ENCODE peak calls at places on chromosomes 11 and 22, in eight cellular contexts. Y is CD8-positive, alpha-beta T cell; R is AG04450; Q is sigmoid colon; E is A549; H is AG09319; F is GM12865; O is cardiac fibroblast. Z is an unnamed sample.

GRCh38 chr11:134657631-134658030 is 245.6 kb upstream of the B3GAT1 start:
- DNase-seq in Y (no peak), R (no peak), Q (peak), E (no peak), H (no peak), F (no peak), O (no peak), Z (no peak)

GRCh38 chr11:19092342-19092741 is 24.6 kb upstream of the ZDHHC13 start:
- DNase-seq in Y (no peak), R (no peak), Q (no peak), E (no peak), H (no peak), F (no peak), O (no peak), Z (no peak)

GRCh38 chr22:45640941-45641621 is 30.6 kb upstream of the ATXN10 start:
- DNase-seq in Y (no peak), R (no peak), Q (no peak), E (no peak), H (no peak), F (no peak), O (no peak), Z (no peak)

GRCh38 chr11:2549876-2550605 is 105.2 kb downstream of the KCNQ1 start:
- DNase-seq in Y (no peak), R (no peak), Q (peak), E (no peak), H (no peak), F (no peak), O (no peak), Z (no peak)

GRCh38 chr11:2776351-2777061 is 76.7 kb upstream of the KCNQ1OT1 start:
- DNase-seq in Y (no peak), R (no peak), Q (peak), E (no peak), H (no peak), F (no peak), O (no peak), Z (no peak)

GRCh38 chr11:112784323-112785073 is 176.7 kb upstream of the NCAM1 start:
- DNase-seq in Y (no peak), R (no peak), Q (peak), E (no peak), H (peak), F (no peak), O (peak), Z (no peak)

GRCh38 chr11:75562836-75563484 is 907 bp downstream of the SERPINH1 start:
- DNase-seq in Y (no peak), R (no peak), Q (no peak), E (peak), H (no peak), F (no peak), O (peak), Z (peak)

GRCh38 chr11:121672630-121673487 is 220.1 kb upstream of the SORL1-AS1 start:
- DNase-seq in Y (no peak), R (no peak), Q (peak), E (no peak), H (no peak), F (no peak), O (peak), Z (no peak)

GRCh38 chr11:58434217-58434616 is 6.3 kb upstream of the OR5B2 start:
- DNase-seq in Y (no peak), R (no peak), Q (no peak), E (no peak), H (no peak), F (no peak), O (no peak), Z (no peak)

GRCh38 chr11:133906746-133907145 is 50.0 kb downstream of the IGSF9B start:
- DNase-seq in Y (no peak), R (no peak), Q (peak), E (no peak), H (no peak), F (no peak), O (no peak), Z (no peak)

GRCh38 chr11:125517116-125517804 is 21.2 kb upstream of the FEZ1 start:
- DNase-seq in Y (no peak), R (peak), Q (no peak), E (peak), H (no peak), F (peak), O (peak), Z (peak)

GRCh38 chr11:118396097-118396501 is 5.3 kb upstream of the ATP5MG start:
- DNase-seq in Y (no peak), R (no peak), Q (no peak), E (no peak), H (no peak), F (no peak), O (no peak), Z (no peak)

DNA sequence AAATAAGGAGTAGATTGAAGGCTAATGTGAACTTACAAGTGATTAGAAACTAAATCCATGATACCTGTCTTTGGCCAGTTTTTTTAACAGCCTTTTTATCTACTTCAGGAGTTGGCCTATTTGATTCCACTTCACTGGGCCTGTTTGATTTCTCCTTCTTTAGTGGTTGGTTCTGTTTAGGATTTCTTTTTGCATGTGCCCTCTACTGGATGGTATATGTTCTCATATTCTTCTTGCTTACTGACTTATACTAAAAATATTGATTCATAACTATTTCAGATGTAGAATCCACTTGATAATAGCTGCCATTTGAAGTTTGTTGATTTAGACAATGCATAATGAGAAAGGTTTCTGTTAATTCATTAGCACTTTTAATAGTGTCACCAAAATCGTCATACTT is 53.9 kb downstream of the USP47 start:
- DNase-seq in Y (no peak), R (no peak), Q (no peak), E (peak), H (no peak), F (no peak), O (peak), Z (peak)
- TF ChIP-seq CTCF in Y (no peak), R (peak), Q (no peak), E (peak), H (peak), F (no peak), O (no peak), Z (peak)

GRCh38 chr22:38886333-38886732 is 14.3 kb upstream of the CBX6 start:
- DNase-seq in Y (no peak), R (no peak), Q (no peak), E (no peak), H (no peak), F (no peak), O (no peak), Z (no peak)
- TF ChIP-seq CTCF in Y (no peak), R (no peak), Q (no peak), E (no peak), H (no peak), F (no peak), O (no peak), Z (no peak)

DNA sequence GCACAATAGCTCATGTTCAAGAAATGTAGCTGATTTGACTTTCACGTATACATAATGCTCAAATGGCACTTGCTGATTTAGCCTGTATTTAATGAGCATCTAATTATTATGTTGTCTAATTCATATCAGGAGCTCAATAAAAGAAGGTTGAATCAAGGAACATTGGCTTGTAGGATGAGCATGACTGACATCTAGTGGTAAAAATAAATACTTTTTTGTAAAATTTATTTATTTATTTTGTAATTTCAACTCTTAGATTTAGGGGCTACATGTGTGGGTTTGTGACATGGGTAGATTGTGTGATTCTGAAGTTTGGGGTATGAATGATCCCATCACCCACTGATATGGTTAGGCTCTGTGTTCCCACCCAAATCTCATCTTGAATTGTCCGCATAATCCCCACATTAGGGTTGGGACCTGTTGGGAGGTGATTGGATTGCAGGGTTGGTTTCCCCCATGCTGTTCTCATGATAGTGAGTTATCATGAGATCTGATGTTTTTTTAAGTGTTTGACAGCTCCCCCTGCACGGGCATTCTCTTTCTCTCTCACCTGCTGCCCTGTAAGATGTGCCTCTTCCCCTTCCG is 1.7 kb upstream of the OR52E5 start:
- DNase-seq in Y (no peak), R (no peak), Q (no peak), E (peak), H (no peak), F (peak), O (peak), Z (no peak)
- TF ChIP-seq CTCF in Y (peak), R (peak), Q (no peak), E (peak), H (peak), F (peak), O (peak), Z (peak)

GRCh38 chr22:44567846-44568493 is 69.9 kb upstream of the RTL6 start:
- DNase-seq in Y (peak), R (no peak), Q (peak), E (peak), H (no peak), F (peak), O (peak), Z (peak)
- TF ChIP-seq CTCF in Y (peak), R (peak), Q (peak), E (peak), H (peak), F (peak), O (peak), Z (peak)

DNA sequence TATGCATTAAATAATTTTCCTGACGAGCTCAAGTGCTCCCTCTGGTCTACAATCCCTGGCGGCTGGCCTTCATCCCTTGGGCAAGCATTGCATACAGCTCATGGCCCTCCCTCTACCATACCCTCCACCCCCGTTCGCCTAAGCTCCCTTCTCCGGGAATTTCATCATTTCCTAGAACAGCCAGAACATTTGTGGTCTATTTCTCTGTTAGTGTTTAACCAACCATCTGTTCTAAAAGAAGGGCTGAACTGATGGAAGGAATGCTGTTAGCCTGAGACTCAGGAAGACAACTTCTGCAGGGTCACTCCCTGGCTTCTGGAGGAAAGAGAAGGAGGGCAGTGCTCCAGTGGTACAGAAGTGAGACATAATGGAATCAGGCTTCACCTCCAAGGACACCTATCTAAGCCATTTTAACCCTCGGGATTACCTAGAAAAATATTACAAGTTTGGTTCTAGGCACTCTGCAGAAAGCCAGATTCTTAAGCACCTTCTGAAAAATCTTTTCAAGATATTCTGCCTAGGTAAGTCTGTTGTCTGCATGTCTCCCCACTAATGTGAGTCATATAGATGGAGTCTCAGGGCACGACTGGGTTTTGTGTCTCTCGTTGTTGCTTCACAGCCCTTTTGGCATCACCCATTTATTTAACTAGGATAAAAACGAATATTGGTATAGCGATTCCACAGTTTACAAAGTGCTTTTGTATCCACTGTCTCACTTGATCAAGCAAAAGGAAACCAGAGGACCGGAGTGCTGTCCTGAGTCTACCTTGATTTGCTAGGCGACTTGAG is at the start of gene NNMT:
- DNase-seq in Y (no peak), R (peak), Q (peak), E (peak), H (peak), F (no peak), O (peak), Z (peak)
- TF ChIP-seq CTCF in Y (no peak), R (no peak), Q (no peak), E (no peak), H (peak), F (no peak), O (no peak), Z (peak)

DNA sequence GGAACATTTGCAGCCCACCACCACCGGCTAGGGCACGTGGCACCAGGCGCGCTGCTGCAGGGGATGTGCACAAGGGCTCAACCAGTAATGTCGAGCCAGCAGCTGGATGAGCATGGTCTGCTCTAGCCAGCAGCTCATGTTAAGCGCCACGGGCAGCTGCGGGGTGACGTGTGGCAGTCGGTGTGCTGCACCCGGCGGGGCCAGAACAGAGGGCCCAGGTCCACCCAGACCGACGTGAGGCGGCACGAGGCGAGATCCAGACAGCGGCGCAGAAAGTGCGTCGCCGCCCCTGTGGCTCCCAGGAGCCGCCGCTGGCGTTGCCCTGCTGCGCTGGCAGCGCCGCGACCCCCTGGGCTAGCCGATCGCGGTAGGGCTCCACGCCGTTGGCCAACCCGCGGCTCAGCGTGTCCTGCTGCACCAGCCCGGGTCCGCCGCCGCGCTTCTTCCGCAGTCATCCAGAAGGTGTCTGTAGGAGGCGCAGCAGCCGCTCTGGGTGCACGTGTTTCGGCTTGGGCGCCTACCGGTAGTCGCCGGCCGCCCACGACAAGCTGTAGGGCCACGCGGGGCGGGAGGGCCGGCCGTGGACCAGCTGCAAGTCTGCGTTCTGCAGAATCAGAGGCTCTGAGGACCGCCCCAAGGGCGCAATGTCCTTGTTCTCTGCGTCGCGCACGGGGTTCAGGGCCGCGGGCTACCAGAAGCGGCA is 4.6 kb upstream of the GALR3 start:
- DNase-seq in Y (peak), R (no peak), Q (peak), E (no peak), H (no peak), F (peak), O (peak), Z (peak)
- TF ChIP-seq CTCF in Y (peak), R (peak), Q (peak), E (no peak), H (peak), F (peak), O (peak), Z (peak)

GRCh38 chr11:84398017-84398626 is 1112.0 kb upstream of the CCDC90B start:
- DNase-seq in Y (no peak), R (no peak), Q (no peak), E (peak), H (no peak), F (peak), O (peak), Z (no peak)
- TF ChIP-seq CTCF in Y (no peak), R (peak), Q (no peak), E (peak), H (peak), F (peak), O (peak), Z (no peak)

DNA sequence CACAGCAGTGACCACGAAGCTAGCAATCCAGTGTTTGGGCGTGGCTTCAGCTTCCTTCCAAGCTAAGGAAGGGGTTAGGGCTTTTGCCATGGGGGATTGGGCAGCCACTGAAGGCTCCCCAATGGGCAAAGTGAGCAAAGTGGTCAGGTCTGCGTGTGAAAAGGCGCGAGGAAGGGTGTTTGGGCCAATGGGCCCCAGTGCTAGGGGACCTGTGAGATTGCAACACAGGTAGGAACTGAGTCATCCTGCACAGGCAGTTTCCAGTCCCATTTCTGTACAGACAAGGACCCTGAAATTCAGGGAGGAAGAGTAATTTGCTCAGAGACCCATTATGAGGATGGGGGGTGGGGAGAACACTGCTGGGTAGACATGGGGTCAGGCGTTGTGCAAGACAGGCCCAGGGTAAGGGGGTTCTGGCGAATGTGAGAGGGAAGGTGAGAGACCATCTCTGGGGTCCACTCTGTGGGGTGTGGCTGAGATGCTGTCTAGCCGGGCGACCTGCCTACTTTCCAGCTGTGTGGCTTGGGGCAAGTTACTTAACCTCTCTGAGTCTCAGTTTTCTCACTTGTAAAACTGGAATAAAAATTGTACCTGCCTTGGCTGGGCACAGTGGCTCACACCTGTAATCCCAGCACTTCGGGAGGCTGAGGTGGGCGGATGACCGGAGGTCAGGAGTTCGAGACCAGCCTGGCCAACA is 7.3 kb downstream of the CCDC88B start:
- DNase-seq in Y (no peak), R (no peak), Q (no peak), E (no peak), H (no peak), F (no peak), O (peak), Z (no peak)
- TF ChIP-seq CTCF in Y (no peak), R (no peak), Q (no peak), E (no peak), H (no peak), F (no peak), O (no peak), Z (no peak)

DNA sequence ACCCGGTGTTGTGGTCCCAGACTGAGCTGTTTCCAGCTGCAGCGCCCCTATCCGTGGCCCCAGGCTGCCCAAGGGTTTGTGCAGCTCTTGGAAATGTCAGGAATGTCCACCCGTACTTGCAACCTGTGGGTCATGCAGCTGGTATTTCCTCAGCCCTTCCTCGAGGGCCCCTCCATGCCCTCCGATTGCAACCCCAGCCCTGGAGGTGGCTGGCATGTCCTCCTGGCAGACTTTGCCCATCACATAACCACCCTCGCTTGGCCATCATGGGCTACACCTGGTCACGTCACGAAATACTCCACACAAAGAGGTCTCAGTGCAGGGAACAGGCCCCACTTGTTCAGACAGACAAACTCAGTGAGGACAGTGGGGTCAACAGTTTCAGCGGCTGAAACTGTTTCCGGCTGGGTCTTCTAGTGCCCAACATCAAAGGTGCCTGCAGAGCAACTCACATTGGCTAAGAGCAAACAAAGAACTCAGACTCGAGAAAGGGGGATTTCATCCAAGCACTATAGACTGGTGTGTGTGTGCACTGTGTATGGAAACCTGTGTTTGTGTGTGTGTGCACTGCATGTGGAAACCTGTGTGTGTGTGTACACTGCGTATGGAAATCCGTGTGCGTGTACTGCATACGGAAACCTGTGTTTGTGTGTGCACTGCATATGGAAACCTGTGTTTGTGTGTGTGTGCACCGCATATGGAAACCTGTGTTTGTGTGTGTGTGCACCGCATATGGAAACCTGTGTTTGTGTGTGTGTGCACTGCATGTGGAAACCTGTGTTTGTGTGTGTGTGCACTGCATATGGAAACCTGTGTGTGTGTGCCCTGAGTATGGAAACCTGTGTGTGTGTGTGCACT is 72.8 kb upstream of the CCND1 start:
- DNase-seq in Y (no peak), R (no peak), Q (no peak), E (no peak), H (no peak), F (no peak), O (peak), Z (no peak)
- TF ChIP-seq CTCF in Y (no peak), R (no peak), Q (no peak), E (no peak), H (no peak), F (no peak), O (no peak), Z (no peak)

Z was measured in HFFc6.